ENCODE peak calls at places on chromosome 13, in six cellular contexts. H, S, U, T, J and L are unnamed samples.

GRCh38 chr13:105804561-105805190 is 730.8 kb downstream of the EFNB2 start:
- DNase-seq in H (peak), S (no peak), U (no peak), T (no peak), J (no peak), L (peak)

GRCh38 chr13:107461751-107462150 is 753.6 kb downstream of the LIG4 start:
- DNase-seq in H (no peak), S (no peak), U (no peak), T (no peak), J (no peak), L (no peak)

GRCh38 chr13:114128624-114129522 is 3.5 kb downstream of the RASA3 start:
- DNase-seq in H (peak), S (peak), U (peak), T (peak), J (no peak), L (peak)

GRCh38 chr13:45242070-45242469 is 41.2 kb upstream of the KCTD4 start:
- DNase-seq in H (peak), S (no peak), U (no peak), T (no peak), J (peak), L (no peak)

GRCh38 chr13:99393791-99394735 is 86.9 kb upstream of the GPR183 start:
- DNase-seq in H (no peak), S (no peak), U (no peak), T (no peak), J (no peak), L (no peak)

GRCh38 chr13:21050288-21051197 is 10.8 kb downstream of the LATS2 start:
- DNase-seq in H (no peak), S (no peak), U (no peak), T (no peak), J (no peak), L (no peak)

GRCh38 chr13:104949840-104950805 is 1585.3 kb downstream of the EFNB2 start:
- DNase-seq in H (peak), S (no peak), U (no peak), T (peak), J (no peak), L (no peak)

GRCh38 chr13:79749985-79750551 is 269.1 kb downstream of the NDFIP2 start:
- DNase-seq in H (peak), S (peak), U (no peak), T (peak), J (peak), L (peak)

DNA sequence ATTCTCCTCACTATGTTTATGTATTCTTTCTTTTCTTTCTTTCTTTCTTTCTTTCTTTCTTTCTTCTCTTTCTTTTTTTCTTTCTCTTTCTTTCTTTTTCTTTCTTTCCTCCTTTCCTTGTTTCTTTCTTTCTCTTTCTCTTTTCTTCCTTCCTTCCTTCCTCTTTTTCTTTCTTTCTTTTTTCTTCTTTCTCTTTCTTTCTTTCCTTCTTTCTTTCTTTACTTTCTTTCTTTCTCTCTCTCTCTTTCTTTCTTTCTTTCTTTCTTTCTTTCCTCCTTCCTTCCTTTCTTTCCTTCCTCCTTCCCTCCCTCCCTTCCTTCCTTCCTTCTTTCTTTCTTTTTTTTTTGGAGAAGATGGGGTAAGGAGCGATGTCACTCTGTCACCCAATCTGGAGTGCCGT is 1405.5 kb downstream of the SLITRK5 start:
- DNase-seq in H (no peak), S (no peak), U (no peak), T (no peak), J (no peak), L (no peak)
- H3K27ac ChIP-seq in H (no peak), S (no peak), U (no peak), T (no peak), J (no peak), L (no peak)

GRCh38 chr13:67462098-67462497 is 232.0 kb upstream of the PCDH9 start:
- DNase-seq in H (no peak), S (no peak), U (no peak), T (no peak), J (no peak), L (no peak)

GRCh38 chr13:67466569-67466968 is 236.4 kb upstream of the PCDH9 start:
- DNase-seq in H (no peak), S (no peak), U (no peak), T (no peak), J (no peak), L (no peak)

GRCh38 chr13:67469623-67470022 is 239.5 kb upstream of the PCDH9 start:
- DNase-seq in H (no peak), S (no peak), U (no peak), T (no peak), J (no peak), L (no peak)

DNA sequence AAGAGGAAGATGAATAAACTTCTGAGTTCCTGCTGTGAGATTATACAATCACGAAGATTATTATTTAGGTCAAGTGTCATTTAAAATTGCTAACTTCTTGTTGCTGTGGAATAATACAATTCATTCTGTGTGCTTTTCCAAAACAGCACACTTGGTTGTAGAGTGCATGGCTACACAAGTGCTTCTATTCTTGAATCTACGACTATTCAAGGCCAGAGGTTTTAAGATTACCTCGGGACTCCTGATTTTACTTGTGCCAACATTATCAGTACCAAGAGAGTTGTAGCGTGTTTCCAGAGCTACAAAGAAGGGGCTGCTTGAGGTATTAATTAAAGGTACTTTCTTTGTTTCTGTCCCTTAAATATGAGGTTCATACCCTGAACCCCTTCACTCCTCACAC is 234.0 kb upstream of the PCDH9 start:
- DNase-seq in H (no peak), S (no peak), U (no peak), T (no peak), J (no peak), L (no peak)
- H3K4me3 ChIP-seq in H (no peak), S (no peak), U (no peak), T (no peak), J (no peak), L (no peak)

GRCh38 chr13:111271186-111271698 is 49.2 kb upstream of the TEX29 start:
- DNase-seq in H (no peak), S (no peak), U (no peak), T (no peak), J (no peak), L (no peak)

GRCh38 chr13:111270765-111271164 is 49.7 kb upstream of the TEX29 start:
- DNase-seq in H (no peak), S (no peak), U (no peak), T (no peak), J (no peak), L (no peak)

GRCh38 chr13:111267784-111268183 is 52.7 kb upstream of the TEX29 start:
- DNase-seq in H (no peak), S (no peak), U (no peak), T (no peak), J (no peak), L (peak)

GRCh38 chr13:111270126-111270525 is 50.3 kb upstream of the TEX29 start:
- DNase-seq in H (no peak), S (no peak), U (no peak), T (no peak), J (no peak), L (no peak)

DNA sequence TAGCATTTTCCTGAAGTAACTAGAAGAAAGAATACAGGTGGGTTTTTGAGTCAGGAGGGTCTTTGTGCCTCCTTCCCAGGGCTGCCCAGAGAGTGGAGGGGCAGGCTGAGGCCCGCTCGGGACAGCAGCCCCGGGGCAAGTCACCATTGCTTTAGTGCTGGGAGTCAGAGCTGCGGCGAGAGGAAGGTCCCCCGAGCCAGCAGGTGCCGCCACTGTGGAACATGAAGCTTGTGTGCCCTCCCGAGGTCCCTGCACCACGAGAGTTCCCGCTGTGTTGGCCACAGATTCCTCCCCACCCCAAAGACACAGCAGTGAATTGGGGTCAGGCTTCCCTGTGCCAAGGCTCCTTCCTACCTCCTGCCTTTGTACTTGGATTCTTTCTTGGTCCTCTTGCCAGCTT is 50.9 kb upstream of the TEX29 start:
- DNase-seq in H (no peak), S (no peak), U (no peak), T (no peak), J (no peak), L (no peak)
- H3K27ac ChIP-seq in H (no peak), S (no peak), U (no peak), T (peak), J (no peak), L (no peak)

GRCh38 chr13:75222031-75222430 is 259.9 kb downstream of the TBC1D4 start:
- DNase-seq in H (no peak), S (no peak), U (no peak), T (peak), J (no peak), L (no peak)

GRCh38 chr13:75220238-75220542 is 261.8 kb downstream of the TBC1D4 start:
- DNase-seq in H (no peak), S (no peak), U (no peak), T (no peak), J (no peak), L (no peak)

GRCh38 chr13:75217949-75218348 is 264.0 kb downstream of the TBC1D4 start:
- DNase-seq in H (peak), S (no peak), U (no peak), T (no peak), J (no peak), L (no peak)

GRCh38 chr13:75223981-75224742 is 257.8 kb downstream of the TBC1D4 start:
- DNase-seq in H (no peak), S (no peak), U (no peak), T (no peak), J (no peak), L (no peak)

DNA sequence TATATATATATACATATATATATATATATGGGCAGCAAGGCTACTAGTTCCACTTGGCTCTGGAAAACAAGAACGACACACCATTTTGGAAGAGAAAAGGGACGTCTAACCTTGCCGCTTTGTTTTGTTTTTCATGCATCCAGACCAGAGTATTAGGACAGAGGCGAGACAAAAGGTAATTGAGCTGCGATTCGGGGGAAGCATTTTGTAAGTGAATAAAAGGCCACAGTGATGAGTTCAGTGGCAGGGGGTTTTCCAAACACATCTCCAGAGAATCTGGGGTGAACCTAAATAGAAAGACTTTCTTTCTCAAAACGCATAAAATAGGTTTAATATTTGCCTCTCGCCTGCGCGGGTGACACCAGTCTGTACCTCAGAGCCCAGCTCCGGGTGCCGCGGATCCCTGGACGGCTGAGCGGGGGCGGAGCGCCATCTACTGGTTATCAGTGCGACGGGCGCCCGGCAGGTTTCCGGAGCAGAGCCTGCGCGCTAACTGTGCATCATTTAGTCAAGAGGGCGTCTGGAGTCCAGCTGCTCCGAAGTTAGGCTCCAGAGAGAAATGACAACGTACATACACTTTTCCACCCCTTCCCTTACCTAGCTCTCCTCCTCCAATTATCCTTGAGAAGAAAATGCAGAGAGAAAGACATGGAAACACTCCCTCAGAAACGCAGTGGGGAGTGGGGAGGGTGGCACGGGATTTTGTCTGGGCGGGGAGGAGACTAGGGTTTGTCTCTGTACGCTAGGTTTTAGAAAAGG is 262.3 kb downstream of the TBC1D4 start:
- DNase-seq in H (peak), S (peak), U (peak), T (peak), J (peak), L (peak)
- H3K4me3 ChIP-seq in H (no peak), S (no peak), U (no peak), T (no peak), J (no peak), L (peak)

DNA sequence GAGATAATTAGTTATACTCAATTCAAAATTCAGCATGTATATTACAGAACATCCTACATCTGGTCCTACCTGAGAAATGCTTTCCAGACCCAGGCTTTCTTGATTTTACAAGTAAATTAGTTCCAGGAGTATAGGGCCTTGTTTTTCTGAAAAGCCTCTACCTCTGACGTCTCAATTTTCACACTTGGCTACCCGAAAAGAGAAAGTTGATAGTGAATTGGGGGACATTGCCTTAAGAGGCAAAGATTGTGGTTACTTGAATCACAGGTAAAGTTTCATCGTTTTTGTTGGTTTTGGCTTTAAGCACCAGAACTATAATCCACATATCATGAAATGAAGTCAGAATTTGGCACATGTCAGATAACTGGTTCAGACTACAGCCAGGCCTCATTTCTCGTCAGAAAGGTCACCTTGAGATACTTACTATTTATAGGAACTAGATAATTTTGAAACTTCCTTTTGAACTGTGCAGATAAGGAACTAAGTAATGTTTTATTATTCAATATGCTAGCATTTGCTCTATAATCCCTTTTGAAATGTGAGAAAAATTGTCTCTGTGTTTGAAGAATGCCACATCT is 30.8 kb downstream of the FAM124A start:
- DNase-seq in H (no peak), S (no peak), U (no peak), T (no peak), J (no peak), L (no peak)
- H3K27ac ChIP-seq in H (no peak), S (no peak), U (no peak), T (no peak), J (no peak), L (no peak)

GRCh38 chr13:61417171-61417570 is 1.5 kb upstream of the PCDH20 start:
- DNase-seq in H (peak), S (no peak), U (no peak), T (no peak), J (no peak), L (no peak)

GRCh38 chr13:61413572-61413971 is 2.1 kb downstream of the PCDH20 start:
- DNase-seq in H (no peak), S (no peak), U (no peak), T (no peak), J (no peak), L (no peak)

GRCh38 chr13:61414136-61414535 is 1.5 kb downstream of the PCDH20 start:
- DNase-seq in H (no peak), S (no peak), U (no peak), T (no peak), J (no peak), L (no peak)

GRCh38 chr13:61415749-61416148 is at the start of gene PCDH20:
- DNase-seq in H (no peak), S (no peak), U (no peak), T (no peak), J (no peak), L (no peak)

GRCh38 chr13:61414686-61415664 is 674 bp downstream of the PCDH20 start:
- DNase-seq in H (peak), S (no peak), U (peak), T (no peak), J (peak), L (no peak)
- H3K4me3 ChIP-seq in H (peak), S (peak), U (peak), T (peak), J (peak), L (no peak)

GRCh38 chr13:29763426-29764180 is 86.8 kb downstream of the UBL3 start:
- DNase-seq in H (no peak), S (no peak), U (no peak), T (no peak), J (no peak), L (no peak)
- H3K27ac ChIP-seq in H (no peak), S (no peak), U (no peak), T (no peak), J (no peak), L (no peak)

GRCh38 chr13:65551208-65551607 is 1678.9 kb downstream of the PCDH9 start:
- DNase-seq in H (no peak), S (no peak), U (no peak), T (no peak), J (no peak), L (no peak)
- H3K4me3 ChIP-seq in H (no peak), S (no peak), U (no peak), T (no peak), J (no peak), L (no peak)

DNA sequence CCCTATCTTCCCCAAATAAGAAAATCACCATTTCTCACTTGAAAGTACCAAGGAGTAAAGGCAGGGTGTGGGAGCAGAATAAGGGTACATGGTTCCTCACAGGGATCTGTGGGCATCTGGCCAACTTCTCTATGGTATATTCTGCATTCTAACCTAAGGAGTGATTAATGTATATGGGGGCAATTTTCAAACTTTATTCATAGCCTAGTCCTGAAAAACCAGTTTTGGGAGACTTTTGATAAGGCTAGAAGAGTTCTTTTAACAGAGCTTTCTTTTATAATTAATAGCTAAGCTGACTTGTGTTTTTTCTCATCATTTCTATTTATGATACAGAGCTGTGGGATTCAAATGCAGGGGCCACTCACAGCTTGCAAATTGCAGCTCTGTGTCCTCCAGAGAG is 852 bp downstream of the SCEL start:
- DNase-seq in H (no peak), S (no peak), U (no peak), T (no peak), J (no peak), L (no peak)
- H3K27ac ChIP-seq in H (no peak), S (no peak), U (no peak), T (no peak), J (no peak), L (no peak)